ENCODE peak calls at places on chromosomes 2 and 18, in four cellular contexts. F is OCI-LY7, I is bronchial epithelial cell, Z is esophagus squamous epithelium. L is an unnamed sample. For H3K36me3, the result is how much of the 10 kb centered on the place peaks cover.

GRCh38 chr2:69013123-69013836 is at the start of gene ANTXR1:
- DNase-seq in Z (no peak), I (peak), F (no peak), L (peak)

GRCh38 chr18:686339-687111 is 25.9 kb downstream of the ENOSF1 start:
- DNase-seq in F (no peak), Z (no peak), I (no peak), L (no peak)

GRCh38 chr2:67686254-67686653 is 289.1 kb downstream of the ETAA1 start:
- DNase-seq in Z (no peak), F (no peak), I (no peak), L (no peak)

GRCh38 chr2:237744613-237745249 is 53.8 kb upstream of the RBM44 start:
- DNase-seq in Z (no peak), I (peak), F (peak), L (peak)

GRCh38 chr2:161237397-161238263 is 70.6 kb upstream of the PSMD14 start:
- DNase-seq in F (peak), I (peak), Z (no peak), L (peak)

GRCh38 chr2:25977768-25978167 is 4.5 kb downstream of the KIF3C start:
- DNase-seq in Z (no peak), F (no peak), I (peak), L (no peak)

GRCh38 chr2:233402346-233402745 is 48.1 kb downstream of the DGKD start:
- DNase-seq in F (no peak), Z (no peak), I (no peak), L (no peak)

GRCh38 chr2:196274387-196274809 is 103.0 kb upstream of the STK17B start:
- DNase-seq in I (no peak), F (peak), Z (no peak), L (peak)

GRCh38 chr2:190979906-190980629 is 33.9 kb downstream of the STAT1 start:
- DNase-seq in I (peak), Z (peak), F (no peak), L (no peak)

GRCh38 chr18:78627546-78628315 is 351.9 kb upstream of the SALL3 start:
- DNase-seq in I (no peak), Z (no peak), F (no peak), L (no peak)

GRCh38 chr2:144328933-144329332 is 191.0 kb downstream of the ZEB2 start:
- DNase-seq in I (no peak), F (no peak), Z (no peak), L (no peak)

GRCh38 chr2:119934319-119934718 is 78.6 kb upstream of the EPB41L5 start:
- DNase-seq in I (no peak), Z (no peak), F (no peak), L (no peak)

GRCh38 chr2:61705625-61706024 is 148.2 kb downstream of the FAM161A start:
- DNase-seq in F (no peak), Z (no peak), I (no peak), L (no peak)

GRCh38 chr18:80193701-80194100 is 53.6 kb downstream of the PARD6G start:
- DNase-seq in F (no peak), I (no peak), Z (no peak), L (no peak)

GRCh38 chr2:37201766-37202165 is 5.5 kb downstream of the CEBPZOS start:
- DNase-seq in Z (no peak), F (peak), I (no peak), L (no peak)

GRCh38 chr2:150013011-150013410 is 425.4 kb upstream of the MMADHC start:
- DNase-seq in I (no peak), Z (no peak), F (no peak), L (no peak)

GRCh38 chr18:23881778-23882177 is 132.8 kb upstream of the TTC39C start:
- DNase-seq in Z (no peak), F (no peak), I (peak), L (no peak)

GRCh38 chr2:64275174-64275466 is 130.9 kb upstream of the PELI1 start:
- DNase-seq in I (no peak), F (no peak), Z (no peak), L (no peak)

GRCh38 chr18:47187721-47188120 is 11.6 kb upstream of the IER3IP1 start:
- DNase-seq in F (no peak), I (no peak), Z (no peak), L (no peak)

GRCh38 chr2:217742276-217742675 is 260.5 kb downstream of the TNS1 start:
- DNase-seq in F (no peak), Z (no peak), I (no peak), L (no peak)

GRCh38 chr18:68429809-68430208 is 285.1 kb downstream of the TMX3 start:
- DNase-seq in I (peak), F (no peak), Z (no peak), L (no peak)

GRCh38 chr2:5932556-5933469 is 240.6 kb downstream of the SOX11 start:
- DNase-seq in Z (no peak), I (no peak), F (no peak), L (no peak)

GRCh38 chr18:79605481-79605880 is 74.1 kb upstream of the CTDP1 start:
- DNase-seq in I (no peak), Z (no peak), F (no peak), L (no peak)

GRCh38 chr2:236637691-236638569 is 68.3 kb downstream of the ACKR3 start:
- DNase-seq in Z (no peak), I (no peak), F (no peak), L (no peak)

GRCh38 chr2:58762176-58762781 is 521.2 kb upstream of the FANCL start:
- DNase-seq in Z (no peak), F (peak), I (peak), L (no peak)

GRCh38 chr18:46712406-46712805 is 44.4 kb downstream of the ST8SIA5 start:
- DNase-seq in Z (no peak), I (no peak), F (no peak), L (no peak)

GRCh38 chr2:55425449-55425848 is 5.8 kb upstream of the CCDC88A start:
- DNase-seq in Z (no peak), F (peak), I (peak), L (no peak)

GRCh38 chr2:187008111-187008510 is 159.1 kb upstream of the ZSWIM2 start:
- DNase-seq in Z (no peak), F (no peak), I (peak), L (no peak)

GRCh38 chr2:150168596-150168995 is 318.9 kb downstream of the RND3 start:
- DNase-seq in F (no peak), I (no peak), Z (no peak), L (no peak)

GRCh38 chr2:191486584-191487320 is 191.2 kb upstream of the NABP1 start:
- DNase-seq in F (no peak), Z (no peak), I (peak), L (no peak)

GRCh38 chr2:142574388-142574787 is 303.1 kb upstream of the KYNU start:
- DNase-seq in F (no peak), Z (no peak), I (no peak), L (no peak)

GRCh38 chr2:142170847-142171246 is 40.0 kb upstream of the LRP1B start:
- DNase-seq in I (no peak), F (no peak), Z (no peak), L (no peak)

GRCh38 chr18:5456577-5457466 is 87.0 kb downstream of the EPB41L3 start:
- DNase-seq in F (peak), Z (no peak), I (no peak), L (no peak)
- TF ChIP-seq CTCF in F (peak), Z (peak), I (no peak), L (no peak)

DNA sequence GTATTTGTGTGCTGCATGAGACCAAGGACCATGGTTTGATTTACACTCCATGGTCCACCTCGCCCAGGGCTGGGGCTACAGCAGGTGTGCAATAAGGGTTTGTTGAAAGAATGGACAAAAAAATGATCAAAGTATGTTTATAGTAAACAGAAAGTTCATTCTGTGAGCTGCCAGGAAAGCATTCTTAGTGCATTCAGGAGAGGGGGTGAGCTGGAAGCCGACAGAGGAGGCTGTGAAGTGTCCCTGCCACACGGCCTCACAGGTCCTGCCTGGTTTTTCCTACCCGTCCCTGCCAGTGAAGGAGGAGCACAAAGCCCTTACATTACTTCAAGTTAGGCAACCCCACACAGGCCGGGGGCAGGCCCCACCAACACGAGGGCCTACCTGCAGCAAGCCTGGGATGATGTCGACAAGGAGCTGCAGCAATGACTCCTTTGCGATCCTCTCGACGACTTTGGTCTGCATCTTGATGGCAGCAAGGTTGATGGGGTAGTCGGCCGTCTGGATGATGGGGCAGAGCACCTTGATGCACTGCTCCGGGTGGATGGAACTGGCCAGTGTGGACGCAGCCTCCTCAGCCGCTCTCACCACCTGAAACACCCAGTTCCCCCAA is 63.2 kb upstream of the TFCP2L1 start:
- DNase-seq in Z (no peak), F (no peak), I (no peak), L (no peak)
- H3K36me3 ChIP-seq in Z (under half), F (half or more), I (under half), L (under half)

GRCh38 chr2:204115288-204115687 is 178.7 kb downstream of the ICOS start:
- DNase-seq in I (no peak), F (no peak), Z (no peak), L (no peak)
- H3K4me3 ChIP-seq in I (no peak), F (no peak), Z (no peak), L (no peak)

GRCh38 chr2:45699032-45699658 is 47.7 kb downstream of the PRKCE start:
- DNase-seq in F (no peak), Z (no peak), I (peak), L (peak)

GRCh38 chr2:45698538-45698937 is 47.1 kb downstream of the PRKCE start:
- DNase-seq in Z (no peak), I (no peak), F (no peak), L (no peak)

GRCh38 chr2:45697190-45697589 is 45.7 kb downstream of the PRKCE start:
- DNase-seq in I (no peak), Z (no peak), F (no peak), L (no peak)

GRCh38 chr2:45700407-45701013 is 49.0 kb downstream of the PRKCE start:
- DNase-seq in I (no peak), F (peak), Z (no peak), L (no peak)

GRCh38 chr2:45696708-45697107 is 45.2 kb downstream of the PRKCE start:
- DNase-seq in Z (no peak), F (no peak), I (no peak), L (no peak)
- TF ChIP-seq CTCF in Z (no peak), F (no peak), I (no peak), L (no peak)

DNA sequence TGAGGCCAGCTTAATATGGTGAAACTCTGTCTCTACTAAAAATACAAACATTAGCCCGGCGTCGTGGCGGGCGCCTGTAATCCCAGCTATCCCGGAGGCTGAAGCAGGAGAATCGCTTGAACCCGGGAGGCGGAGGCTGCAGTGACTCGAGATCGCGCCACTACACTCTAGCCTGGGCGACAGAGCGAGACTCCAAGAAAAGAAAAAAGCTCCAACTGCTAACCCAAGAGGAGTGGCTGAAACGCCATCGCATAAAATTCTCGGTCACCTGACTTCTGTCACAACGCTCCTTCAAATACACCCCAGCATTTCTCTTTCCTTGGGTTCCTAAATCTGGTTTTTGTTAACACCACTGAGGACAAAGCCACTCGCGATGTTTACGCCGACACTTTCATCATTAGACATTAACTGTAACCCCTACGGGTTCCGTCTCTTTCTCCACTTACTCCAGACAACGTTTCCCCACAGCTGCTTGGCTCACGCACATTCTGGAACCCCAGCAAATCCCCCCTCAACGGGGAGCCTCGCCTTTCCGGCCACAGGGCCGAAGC is 728 bp downstream of the CLK1 start:
- DNase-seq in Z (no peak), F (peak), I (no peak), L (no peak)
- H3K36me3 ChIP-seq in Z (under half), F (under half), I (under half), L (under half)